ENCODE peak calls at places on chromosomes 3 and 15, in ten cellular contexts. Z is right atrium auricular region, P is lung, K is mucosa of descending colon, J is GM23338, N is Peyer's patch, Q is uterus, M is colonic mucosa, O is fibroblast of lung, Y is body of pancreas. U is an unnamed sample.

GRCh38 chr3:71461749-71462483 is 121.6 kb downstream of the FOXP1 start:
- DNase-seq in J (no peak), O (no peak), M (no peak), Z (no peak), Y (no peak), N (no peak), P (no peak), K (no peak), Q (no peak), U (no peak)

GRCh38 chr3:99409961-99410360 is 228.4 kb upstream of the COL8A1 start:
- DNase-seq in P (no peak), Q (no peak), J (no peak), Y (no peak), M (no peak), K (no peak), N (no peak), O (no peak), Z (no peak), U (no peak)

GRCh38 chr3:30440880-30441279 is 165.5 kb upstream of the TGFBR2 start:
- DNase-seq in K (no peak), Q (peak; percentile 52), Z (peak; percentile 77), P (no peak), M (no peak), O (no peak), J (peak; percentile 7), N (no peak), Y (peak; percentile 59), U (no peak)

GRCh38 chr3:65026151-65026550 is 338.4 kb upstream of the ADAMTS9 start:
- DNase-seq in Q (no peak), J (peak; percentile 44), M (no peak), P (no peak), Z (no peak), Y (no peak), N (no peak), O (no peak), K (no peak), U (no peak)

GRCh38 chr3:8996681-8997121 is 33.4 kb upstream of the RAD18 start:
- DNase-seq in N (no peak), P (no peak), Q (peak; percentile 65), M (no peak), Y (peak; percentile 61), K (no peak), Z (peak; percentile 62), O (peak; percentile 52), J (peak; percentile 64), U (no peak)

GRCh38 chr3:13792512-13793347 is 87.1 kb downstream of the WNT7A start:
- DNase-seq in K (no peak), Y (no peak), N (no peak), Q (no peak), P (no peak), M (no peak), J (peak; percentile 32), O (no peak), Z (no peak), U (no peak)

GRCh38 chr3:46477756-46478155 is 13.1 kb upstream of the LTF start:
- DNase-seq in O (no peak), P (no peak), K (no peak), M (no peak), Y (no peak), J (no peak), N (no peak), Q (no peak), Z (peak; percentile 48), U (no peak)

GRCh38 chr3:150414989-150415388 is 6.9 kb downstream of the TSC22D2 start:
- DNase-seq in Z (no peak), O (no peak), Y (no peak), J (no peak), N (no peak), Q (no peak), M (no peak), P (no peak), K (no peak), U (no peak)

GRCh38 chr3:141656771-141657170 is 81.3 kb upstream of the RNF7 start:
- DNase-seq in N (no peak), O (peak; percentile 36), M (no peak), J (no peak), K (no peak), Z (no peak), Q (no peak), P (no peak), Y (no peak), U (no peak)

GRCh38 chr3:141659821-141660597 is 78.1 kb upstream of the RNF7 start:
- DNase-seq in K (peak; percentile 51), Y (peak; percentile 68), O (peak; percentile 26), M (peak; percentile 36), Z (no peak), P (peak; percentile 67), J (peak; percentile 69), Q (no peak), N (no peak), U (peak; percentile 44)

GRCh38 chr3:141661229-141662196 is 76.6 kb upstream of the RNF7 start:
- DNase-seq in J (no peak), Q (no peak), K (no peak), Z (no peak), M (no peak), Y (no peak), O (no peak), N (no peak), P (no peak), U (no peak)

GRCh38 chr3:141663993-141664392 is 74.1 kb upstream of the RNF7 start:
- DNase-seq in Y (no peak), P (peak; percentile 48), K (no peak), Z (no peak), J (peak; percentile 27), O (peak; percentile 80), M (no peak), Q (no peak), N (no peak), U (no peak)

DNA sequence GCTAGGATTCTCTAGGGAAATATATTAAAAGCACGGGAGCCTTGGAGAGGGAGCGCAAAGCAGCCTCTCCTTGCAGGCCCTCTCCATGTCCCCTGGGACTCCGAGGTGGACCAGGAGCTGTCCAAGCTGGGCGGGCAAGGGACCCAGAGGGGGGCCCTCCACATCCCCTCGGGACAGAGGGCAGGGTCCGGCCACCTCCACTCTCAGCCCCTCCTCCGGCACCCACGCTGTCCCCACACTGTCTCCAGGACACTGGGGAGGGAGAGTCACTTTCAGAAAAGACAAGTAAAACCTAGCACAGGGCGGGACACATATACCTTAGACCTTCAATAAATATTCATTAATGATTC is 77.5 kb upstream of the RNF7 start:
- DNase-seq in J (no peak), Y (no peak), N (no peak), K (no peak), Q (no peak), P (no peak), Z (no peak), M (no peak), O (no peak), U (no peak)
- H3K4me3 ChIP-seq in J (peak overlapping the region; percentile 78), Y (peak overlapping the region; percentile 42), N (peak overlapping the region; percentile 27), K (no peak overlapping the region), Q (peak overlapping the region; percentile 36), P (no peak overlapping the region), Z (peak overlapping the region; percentile 55), M (peak overlapping the region; percentile 38), O (peak overlapping the region; percentile 67), U (peak overlapping the region; percentile 34)

DNA sequence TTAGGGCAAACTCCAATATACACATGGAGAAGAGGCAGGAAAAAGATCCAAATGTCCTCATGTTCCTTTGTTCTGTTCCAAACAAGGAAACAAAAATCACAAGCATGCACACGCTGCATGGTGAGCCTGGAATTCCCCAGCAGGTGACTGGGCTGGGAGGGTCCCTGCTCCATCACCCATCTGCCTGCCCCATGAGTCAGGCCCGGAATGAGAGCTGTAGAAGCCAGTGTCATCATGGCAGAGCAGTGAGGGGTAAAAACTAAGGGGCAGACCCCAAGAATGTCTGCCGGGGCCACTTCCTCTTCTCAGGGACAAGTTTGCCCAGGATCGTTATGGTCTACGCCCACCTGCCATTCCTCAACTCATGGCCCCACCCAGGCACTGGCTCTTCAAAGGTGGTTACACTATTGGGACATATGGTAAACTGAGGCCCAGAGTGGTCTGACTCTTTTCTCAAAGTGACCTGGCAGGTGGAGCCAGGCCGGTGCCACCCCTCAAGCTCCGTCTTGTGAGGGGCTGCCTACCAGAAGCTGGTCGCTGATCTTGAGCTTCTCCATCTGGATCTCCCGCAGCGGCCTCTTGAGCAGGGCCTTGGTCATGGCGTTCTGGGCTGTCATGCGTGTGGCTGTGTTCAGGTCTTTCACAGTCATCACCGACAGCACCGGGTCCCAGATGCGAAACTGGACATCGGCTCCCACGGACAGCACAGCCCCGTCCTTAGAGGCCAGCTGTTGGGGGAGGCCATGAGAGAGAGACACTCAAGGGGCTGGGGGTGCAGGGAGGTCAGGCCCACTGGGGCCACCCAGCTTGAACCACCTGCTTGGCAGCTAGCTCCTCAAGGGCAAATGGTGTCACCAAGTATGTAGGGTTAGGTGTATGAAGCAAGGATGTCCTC is 3.8 kb downstream of the STOML1 start:
- DNase-seq in J (no peak), K (no peak), Z (no peak), M (peak; percentile 34), O (no peak), N (peak; percentile 15), Q (no peak), Y (peak; percentile 44), P (no peak), U (peak; percentile 8)
- H3K4me1 ChIP-seq in J (no peaks in the 10 kb centered on the region), K (peaks cover 13% of the 10 kb centered on the region), Z (no peaks in the 10 kb centered on the region), M (peaks cover 22% of the 10 kb centered on the region), O (peaks cover 55% of the 10 kb centered on the region), N (peaks cover 66% of the 10 kb centered on the region), Q (peaks cover 4% of the 10 kb centered on the region), Y (peaks cover 65% of the 10 kb centered on the region), P (peaks cover 27% of the 10 kb centered on the region), U (peaks cover 10% of the 10 kb centered on the region)

GRCh38 chr15:90519688-90520087 is 10.0 kb upstream of the CRTC3 start:
- DNase-seq in Y (no peak), N (no peak), P (no peak), J (no peak), Q (no peak), Z (no peak), M (no peak), K (no peak), O (peak; percentile 48), U (no peak)
- H3K36me3 ChIP-seq in Y (no peaks in the 10 kb centered on the region), N (no peaks in the 10 kb centered on the region), P (no peaks in the 10 kb centered on the region), J (no peaks in the 10 kb centered on the region), Q (no peaks in the 10 kb centered on the region), Z (no peaks in the 10 kb centered on the region), M (no peaks in the 10 kb centered on the region), K (no peaks in the 10 kb centered on the region), O (no peaks in the 10 kb centered on the region), U (no peaks in the 10 kb centered on the region)

GRCh38 chr3:112675943-112676530 is 35.1 kb upstream of the CCDC80 start:
- DNase-seq in M (no peak), K (no peak), Q (no peak), Y (no peak), N (no peak), J (no peak), P (no peak), Z (no peak), O (no peak), U (no peak)

GRCh38 chr3:112671930-112672715 is 31.2 kb upstream of the CCDC80 start:
- DNase-seq in Y (no peak), Z (no peak), P (no peak), O (peak; percentile 87), N (no peak), Q (no peak), K (no peak), J (no peak), M (no peak), U (no peak)

GRCh38 chr3:112672716-112673506 is 32.0 kb upstream of the CCDC80 start:
- DNase-seq in Y (no peak), N (no peak), K (no peak), P (no peak), O (no peak), Q (no peak), M (no peak), Z (no peak), J (no peak), U (no peak)

GRCh38 chr3:112675349-112675748 is 34.4 kb upstream of the CCDC80 start:
- DNase-seq in Z (no peak), J (no peak), Y (no peak), Q (peak; percentile 61), N (no peak), O (no peak), K (no peak), P (no peak), M (no peak), U (no peak)

DNA sequence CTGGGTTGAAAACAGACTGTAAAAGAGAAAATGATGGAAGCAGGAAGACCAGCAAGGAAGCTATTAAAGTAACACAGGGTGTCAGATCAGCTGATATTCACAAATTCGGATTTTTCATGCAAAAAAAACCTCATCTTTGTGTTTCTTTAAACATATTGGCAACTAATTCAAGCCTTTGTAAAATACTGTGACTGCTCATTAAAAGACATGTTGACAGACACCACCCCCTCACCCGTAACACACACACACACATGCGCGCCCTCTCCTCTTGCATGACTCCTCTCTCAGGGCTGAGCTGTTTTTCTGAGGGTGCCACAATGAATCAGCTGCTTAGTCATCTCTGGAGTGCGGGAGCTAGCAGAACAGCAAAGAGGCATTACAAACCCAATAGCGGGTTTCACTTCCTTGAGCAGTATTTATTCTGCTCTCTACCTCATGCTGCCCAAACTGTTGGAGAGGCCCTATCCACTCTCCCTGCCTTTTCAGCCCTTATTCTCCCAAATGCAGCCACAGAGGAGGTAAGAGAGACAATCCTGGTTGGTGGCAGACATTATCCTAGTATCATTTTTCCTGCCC is 35.8 kb upstream of the CCDC80 start:
- DNase-seq in N (peak; percentile 63), P (peak; percentile 77), M (peak; percentile 42), Y (peak; percentile 65), K (peak; percentile 67), Q (peak; percentile 83), Z (peak; percentile 85), O (peak; percentile 96), J (peak; percentile 51), U (peak; percentile 24)
- H3K4me3 ChIP-seq in N (no peak overlapping the region), P (no peak overlapping the region), M (no peak overlapping the region), Y (no peak overlapping the region), K (no peak overlapping the region), Q (no peak overlapping the region), Z (no peak overlapping the region), O (no peak overlapping the region), J (no peak overlapping the region), U (no peak overlapping the region)

U was measured in HAP-1.